ENCODE peak calls at places on chromosomes 6 and 20, in nine cellular contexts. S is uterus; J is stomach; E is GM23248; O is right lobe of liver; D is CD8-positive, alpha-beta T cell; T is transverse colon; B is sigmoid colon; P is CD4-positive, alpha-beta T cell. V is an unnamed sample.

GRCh38 chr20:2533118-2533517 is 3.3 kb upstream of the TMC2 start:
- DNase-seq in S (no peak), J (no peak), E (no peak), O (no peak), D (no peak), T (no peak), B (no peak), P (no peak), V (no peak)

GRCh38 chr6:112249489-112249888 is 4.9 kb downstream of the LAMA4 start:
- DNase-seq in S (no peak), J (no peak), E (peak), O (no peak), D (no peak), T (no peak), B (no peak), P (no peak), V (no peak)

GRCh38 chr6:16800942-16801341 is 39.7 kb upstream of the ATXN1 start:
- DNase-seq in S (no peak), J (no peak), E (peak), O (no peak), D (no peak), T (no peak), B (no peak), P (no peak), V (no peak)

GRCh38 chr6:41713650-41714291 is 21.6 kb downstream of the TFEB start:
- DNase-seq in S (no peak), J (peak), E (peak), O (no peak), D (no peak), T (no peak), B (no peak), P (no peak), V (peak)

GRCh38 chr6:44045672-44046015 is 81.6 kb downstream of the MRPL14 start:
- DNase-seq in S (no peak), J (no peak), E (no peak), O (no peak), D (no peak), T (no peak), B (peak), P (no peak), V (no peak)

GRCh38 chr6:2554651-2555050 is 196.1 kb downstream of the MYLK4 start:
- DNase-seq in S (no peak), J (no peak), E (no peak), O (no peak), D (no peak), T (no peak), B (no peak), P (no peak), V (no peak)

GRCh38 chr6:26126394-26127221 is 39.4 kb downstream of the HFE start:
- DNase-seq in S (no peak), J (no peak), E (no peak), O (no peak), D (no peak), T (peak), B (no peak), P (no peak), V (no peak)

GRCh38 chr20:58690851-58691250 is 1.7 kb upstream of the NPEPL1 start:
- DNase-seq in S (peak), J (peak), E (peak), O (no peak), D (no peak), T (no peak), B (no peak), P (no peak), V (no peak)

GRCh38 chr20:49712918-49713778 is 530 bp downstream of the B4GALT5 start:
- DNase-seq in S (peak), J (peak), E (no peak), O (peak), D (peak), T (peak), B (peak), P (no peak), V (peak)

GRCh38 chr6:170007468-170008240 is 256.2 kb downstream of the ERMARD start:
- DNase-seq in S (peak), J (no peak), E (no peak), O (no peak), D (no peak), T (no peak), B (peak), P (no peak), V (no peak)

GRCh38 chr6:168468046-168468445 is 27.1 kb downstream of the SMOC2 start:
- DNase-seq in S (no peak), J (no peak), E (no peak), O (no peak), D (no peak), T (no peak), B (no peak), P (no peak), V (no peak)

GRCh38 chr6:26249709-26249958 is 115.4 kb upstream of the BTN3A2 start:
- DNase-seq in S (no peak), J (no peak), E (no peak), O (no peak), D (no peak), T (no peak), B (peak), P (no peak), V (no peak)

GRCh38 chr20:18985551-18985950 is 172.0 kb downstream of the SCP2D1 start:
- DNase-seq in S (no peak), J (no peak), E (no peak), O (no peak), D (no peak), T (no peak), B (no peak), P (no peak), V (no peak)

GRCh38 chr6:117840541-117840983 is 66.5 kb upstream of the SLC35F1 start:
- DNase-seq in S (no peak), J (no peak), E (peak), O (no peak), D (no peak), T (no peak), B (no peak), P (no peak), V (no peak)

GRCh38 chr6:166938704-166939103 is 17.6 kb downstream of the RNASET2 start:
- DNase-seq in S (no peak), J (no peak), E (no peak), O (no peak), D (no peak), T (no peak), B (no peak), P (no peak), V (no peak)

GRCh38 chr6:15376900-15377487 is 131.1 kb downstream of the JARID2 start:
- DNase-seq in S (no peak), J (no peak), E (no peak), O (no peak), D (no peak), T (no peak), B (no peak), P (no peak), V (no peak)

GRCh38 chr20:18258126-18258860 is 30.0 kb upstream of the ZNF133 start:
- DNase-seq in S (no peak), J (no peak), E (peak), O (no peak), D (no peak), T (no peak), B (no peak), P (no peak), V (no peak)

GRCh38 chr6:149129401-149130077 is 188.0 kb upstream of the TAB2 start:
- DNase-seq in S (no peak), J (no peak), E (peak), O (no peak), D (no peak), T (no peak), B (no peak), P (no peak), V (no peak)

GRCh38 chr6:50816115-50816675 is 2.5 kb upstream of the TFAP2B start:
- DNase-seq in S (peak), J (peak), E (peak), O (peak), D (no peak), T (peak), B (peak), P (no peak), V (peak)

GRCh38 chr20:58466729-58467571 is 48.2 kb downstream of the APCDD1L start:
- DNase-seq in S (no peak), J (no peak), E (no peak), O (no peak), D (no peak), T (no peak), B (no peak), P (no peak), V (no peak)

GRCh38 chr6:50708664-50709365 is 4.5 kb upstream of the TFAP2D start:
- DNase-seq in S (no peak), J (no peak), E (no peak), O (no peak), D (no peak), T (no peak), B (no peak), P (no peak), V (no peak)

GRCh38 chr6:153088796-153089195 is 42.3 kb downstream of the RGS17 start:
- DNase-seq in S (no peak), J (no peak), E (no peak), O (no peak), D (no peak), T (no peak), B (no peak), P (no peak), V (no peak)

GRCh38 chr6:43221046-43221773 is 8.1 kb downstream of the DNPH1 start:
- DNase-seq in S (no peak), J (peak), E (peak), O (no peak), D (no peak), T (no peak), B (peak), P (no peak), V (no peak)

GRCh38 chr6:105759946-105760345 is 326.2 kb upstream of the PRDM1 start:
- DNase-seq in S (no peak), J (no peak), E (peak), O (no peak), D (no peak), T (no peak), B (no peak), P (no peak), V (no peak)

GRCh38 chr6:34955447-34955846 is 66.4 kb downstream of the ANKS1A start:
- DNase-seq in S (no peak), J (no peak), E (no peak), O (no peak), D (no peak), T (no peak), B (no peak), P (no peak), V (no peak)

GRCh38 chr6:112049996-112050395 is 3.9 kb upstream of the CCN6 start:
- DNase-seq in S (no peak), J (no peak), E (no peak), O (no peak), D (no peak), T (no peak), B (no peak), P (no peak), V (no peak)

GRCh38 chr6:81166770-81167169 is 585.7 kb downstream of the TENT5A start:
- DNase-seq in S (no peak), J (no peak), E (peak), O (no peak), D (no peak), T (no peak), B (no peak), P (no peak), V (no peak)

GRCh38 chr20:34180460-34181108 is 60.6 kb upstream of the ASIP start:
- DNase-seq in S (no peak), J (no peak), E (peak), O (no peak), D (no peak), T (no peak), B (no peak), P (no peak), V (no peak)

GRCh38 chr20:9256359-9256758 is 187.5 kb downstream of the PLCB4 start:
- DNase-seq in S (no peak), J (no peak), E (no peak), O (no peak), D (no peak), T (no peak), B (no peak), P (no peak), V (no peak)
- H3K27ac ChIP-seq in S (no peak), J (no peak), E (no peak), O (no peak), D (no peak), T (no peak), B (no peak), P (no peak), V (no peak)

GRCh38 chr6:157433678-157434081 is 52.7 kb downstream of the ZDHHC14 start:
- DNase-seq in S (no peak), J (no peak), E (no peak), O (no peak), D (no peak), T (no peak), B (no peak), P (no peak), V (no peak)

GRCh38 chr6:157434349-157435016 is 53.5 kb downstream of the ZDHHC14 start:
- DNase-seq in S (peak), J (no peak), E (no peak), O (peak), D (no peak), T (peak), B (no peak), P (no peak), V (no peak)

GRCh38 chr6:157438611-157439109 is 57.7 kb downstream of the ZDHHC14 start:
- DNase-seq in S (no peak), J (no peak), E (peak), O (no peak), D (no peak), T (no peak), B (no peak), P (no peak), V (no peak)

GRCh38 chr6:157436944-157437336 is 56.0 kb downstream of the ZDHHC14 start:
- DNase-seq in S (no peak), J (no peak), E (no peak), O (no peak), D (no peak), T (no peak), B (no peak), P (no peak), V (no peak)

DNA sequence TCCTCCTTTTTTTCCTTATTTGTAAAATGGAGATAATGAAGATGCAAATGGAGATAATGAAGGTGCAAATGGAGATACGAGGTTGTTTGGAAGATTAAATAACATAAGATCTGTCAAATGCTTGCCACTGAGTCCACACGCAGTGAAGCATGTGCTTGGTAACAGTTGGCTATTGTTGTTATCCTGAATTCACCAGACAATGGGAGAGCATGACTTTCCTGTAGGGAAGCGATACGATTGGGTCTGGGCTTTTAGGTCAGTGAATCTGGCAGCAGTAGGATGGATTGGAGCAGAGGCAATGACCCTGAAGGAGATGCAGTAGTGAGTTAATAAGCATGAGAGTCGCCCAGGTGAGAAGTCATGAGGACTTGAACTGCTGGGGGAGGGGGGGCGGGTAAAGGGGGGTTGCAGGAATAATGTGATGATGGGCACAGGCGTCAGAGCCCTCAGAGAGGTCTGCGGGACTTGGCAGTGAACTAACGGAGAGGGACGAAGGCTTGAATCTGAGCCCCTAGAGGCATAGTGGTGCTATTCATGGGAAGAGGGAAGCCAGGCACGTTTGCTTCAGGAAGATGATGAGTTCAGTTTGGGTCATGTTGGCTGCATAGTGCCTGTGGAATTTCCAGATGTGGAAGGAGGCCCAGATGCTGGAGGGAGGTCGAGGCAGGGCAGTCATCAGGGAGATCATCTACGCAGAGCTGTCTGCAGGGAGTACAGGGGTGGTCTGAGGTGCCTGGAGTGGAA is 55.4 kb downstream of the ZDHHC14 start:
- DNase-seq in S (no peak), J (no peak), E (no peak), O (no peak), D (no peak), T (no peak), B (no peak), P (no peak), V (no peak)
- H3K27ac ChIP-seq in S (peak), J (no peak), E (no peak), O (no peak), D (no peak), T (no peak), B (no peak), P (no peak), V (peak)

DNA sequence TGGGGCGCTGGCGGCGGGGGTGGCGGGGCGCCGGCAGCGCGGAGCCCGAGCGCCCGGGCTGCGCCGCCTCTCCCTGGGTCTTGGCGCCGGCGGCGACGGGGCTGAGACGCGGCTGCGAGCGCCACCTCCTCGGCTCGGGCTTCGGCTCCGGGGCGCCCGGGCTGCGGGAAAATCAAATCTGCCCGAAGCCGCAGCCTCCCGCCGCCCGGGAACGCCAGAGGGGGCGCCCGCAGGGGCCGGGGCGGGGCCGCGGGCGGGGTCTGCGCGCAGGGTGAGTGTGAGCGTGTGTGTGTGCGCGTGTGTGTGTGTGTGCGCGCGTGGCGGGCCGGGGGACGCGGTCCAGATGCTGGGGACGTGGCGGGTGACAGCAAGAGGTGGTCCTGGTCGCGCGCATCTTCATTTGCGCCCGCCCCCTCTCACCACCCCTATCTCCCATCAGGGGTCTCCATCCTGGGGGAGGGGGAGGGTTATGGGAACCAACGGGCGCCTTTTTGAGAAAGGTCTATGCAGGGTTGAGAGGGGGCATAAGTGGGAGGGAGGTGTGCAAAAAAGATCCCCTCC is 655 bp upstream of the CPNE5 start:
- DNase-seq in S (peak), J (peak), E (peak), O (no peak), D (no peak), T (no peak), B (no peak), P (peak), V (peak)
- H3K27ac ChIP-seq in S (peak), J (no peak), E (no peak), O (no peak), D (no peak), T (peak), B (no peak), P (no peak), V (no peak)

GRCh38 chr6:13012271-13012670 is 295.7 kb downstream of the PHACTR1 start:
- DNase-seq in S (no peak), J (no peak), E (no peak), O (no peak), D (no peak), T (no peak), B (no peak), P (no peak), V (no peak)

GRCh38 chr6:13014551-13015378 is 298.2 kb downstream of the PHACTR1 start:
- DNase-seq in S (no peak), J (no peak), E (peak), O (no peak), D (no peak), T (no peak), B (no peak), P (no peak), V (no peak)

GRCh38 chr6:13013681-13014550 is 297.3 kb downstream of the PHACTR1 start:
- DNase-seq in S (no peak), J (no peak), E (peak), O (no peak), D (no peak), T (no peak), B (no peak), P (no peak), V (no peak)

GRCh38 chr6:13012977-13013680 is 296.6 kb downstream of the PHACTR1 start:
- DNase-seq in S (no peak), J (peak), E (peak), O (no peak), D (no peak), T (peak), B (no peak), P (no peak), V (peak)

GRCh38 chr6:13015379-13015681 is 298.8 kb downstream of the PHACTR1 start:
- DNase-seq in S (no peak), J (no peak), E (no peak), O (no peak), D (no peak), T (no peak), B (no peak), P (no peak), V (no peak)
- H3K27ac ChIP-seq in S (no peak), J (no peak), E (no peak), O (no peak), D (no peak), T (no peak), B (no peak), P (no peak), V (no peak)

GRCh38 chr6:20014508-20014907 is 177.3 kb downstream of the ID4 start:
- DNase-seq in S (no peak), J (no peak), E (no peak), O (no peak), D (no peak), T (no peak), B (no peak), P (no peak), V (no peak)
- H3K27ac ChIP-seq in S (no peak), J (no peak), E (no peak), O (no peak), D (no peak), T (no peak), B (no peak), P (no peak), V (no peak)

GRCh38 chr20:4898282-4898681 is 103.0 kb downstream of the SLC23A2 start:
- DNase-seq in S (no peak), J (peak), E (peak), O (no peak), D (no peak), T (peak), B (no peak), P (no peak), V (peak)
- H3K27ac ChIP-seq in S (no peak), J (peak), E (peak), O (no peak), D (no peak), T (no peak), B (no peak), P (no peak), V (peak)